ENCODE peak calls at places on chromosomes 2 and 18, in eight cellular contexts. P, S, W, J, I, H, V and L are unnamed samples.

GRCh38 chr2:174184504-174184903 is 63.8 kb downstream of the OLA1 start:
- DNase-seq in J (no peak), W (no peak), V (no peak), P (no peak), I (no peak), H (no peak), S (no peak), L (no peak)

GRCh38 chr2:54456526-54457325 is 599 bp downstream of the SPTBN1 start:
- DNase-seq in V (no peak), S (no peak), W (no peak), P (peak; percentile 50), H (peak; percentile 7), J (peak; percentile 43), I (no peak), L (no peak)

GRCh38 chr2:208545398-208546042 is 138.9 kb downstream of the PTH2R start:
- DNase-seq in H (no peak), S (no peak), I (peak; percentile 53), P (no peak), V (no peak), J (no peak), W (no peak), L (no peak)

GRCh38 chr2:216752855-216753505 is 57.6 kb upstream of the IGFBP5 start:
- DNase-seq in P (no peak), H (no peak), V (no peak), W (no peak), J (no peak), S (no peak), I (no peak), L (no peak)

GRCh38 chr2:102486941-102487702 is 14.1 kb downstream of the SLC9A4 start:
- DNase-seq in P (no peak), H (no peak), W (no peak), J (no peak), I (no peak), S (no peak), V (no peak), L (no peak)

GRCh38 chr18:9696112-9696511 is 12.0 kb upstream of the RAB31 start:
- DNase-seq in J (no peak), I (no peak), H (no peak), S (no peak), P (no peak), W (no peak), V (no peak), L (no peak)

GRCh38 chr2:32355976-32356734 is 668 bp upstream of the BIRC6 start:
- DNase-seq in S (no peak), H (no peak), W (no peak), J (no peak), V (no peak), P (no peak), I (no peak), L (no peak)

GRCh38 chr2:215973111-215973792 is 40.1 kb downstream of the MREG start:
- DNase-seq in J (no peak), S (no peak), W (no peak), P (no peak), H (no peak), I (no peak), V (no peak), L (no peak)

GRCh38 chr2:65450810-65451209 is 18.4 kb upstream of the SPRED2 start:
- DNase-seq in H (no peak), W (no peak), S (no peak), I (peak; percentile 51), V (no peak), J (no peak), P (no peak), L (no peak)

GRCh38 chr18:63924551-63924950 is 16.8 kb downstream of the SERPINB10 start:
- DNase-seq in H (no peak), J (no peak), P (no peak), W (no peak), S (no peak), I (no peak), V (no peak), L (no peak)

GRCh38 chr18:63302647-63303405 is 16.7 kb downstream of the BCL2 start:
- DNase-seq in J (no peak), H (no peak), I (no peak), W (no peak), S (no peak), P (no peak), V (no peak), L (no peak)

GRCh38 chr2:230749111-230749510 is 36.5 kb downstream of the CAB39 start:
- DNase-seq in W (no peak), H (no peak), S (no peak), J (no peak), V (no peak), P (no peak), I (no peak), L (no peak)

GRCh38 chr2:113979172-113980128 is 89.6 kb downstream of the ACTR3 start:
- DNase-seq in P (no peak), V (peak; percentile 6), W (no peak), I (no peak), S (no peak), J (no peak), H (peak; percentile 82), L (no peak)

GRCh38 chr18:48215876-48216638 is 193.1 kb downstream of the ZBTB7C start:
- DNase-seq in S (no peak), W (no peak), H (no peak), J (no peak), V (no peak), I (no peak), P (no peak), L (no peak)

GRCh38 chr2:96526101-96526591 is 10.4 kb upstream of the ARID5A start:
- DNase-seq in H (no peak), J (no peak), S (no peak), V (no peak), I (no peak), W (no peak), P (no peak), L (no peak)

GRCh38 chr18:3715223-3716080 is 265.5 kb downstream of the TGIF1 start:
- DNase-seq in J (no peak), H (no peak), I (no peak), V (no peak), S (no peak), P (no peak), W (no peak), L (no peak)

GRCh38 chr2:85778646-85779364 is 25.0 kb downstream of the ATOH8 start:
- DNase-seq in W (no peak), J (no peak), S (no peak), P (no peak), H (no peak), I (no peak), V (no peak), L (no peak)

GRCh38 chr2:105294046-105294445 is 35.5 kb downstream of the TGFBRAP1 start:
- DNase-seq in I (no peak), P (no peak), J (no peak), W (no peak), H (no peak), S (no peak), V (no peak), L (no peak)

GRCh38 chr2:236365258-236366048 is 101.2 kb upstream of the ASB18 start:
- DNase-seq in W (peak; percentile 2), H (no peak), I (no peak), J (no peak), P (no peak), V (no peak), S (no peak), L (no peak)

GRCh38 chr18:48754993-48755473 is 195.7 kb downstream of the SMAD7 start:
- DNase-seq in W (no peak), S (no peak), V (no peak), P (no peak), H (no peak), I (no peak), J (no peak), L (no peak)

GRCh38 chr2:136154384-136154783 is 36.4 kb upstream of the CXCR4 start:
- DNase-seq in J (no peak), H (no peak), I (no peak), V (no peak), S (no peak), W (no peak), P (no peak), L (no peak)

GRCh38 chr2:200306719-200306968 is 151 bp downstream of the SPATS2L start:
- DNase-seq in J (no peak), H (no peak), W (no peak), V (peak; percentile 2), S (no peak), I (no peak), P (no peak), L (no peak)

GRCh38 chr2:194443926-194444325 is 1213.1 kb upstream of the SLC39A10 start:
- DNase-seq in I (no peak), W (no peak), J (no peak), S (no peak), P (no peak), H (no peak), V (no peak), L (no peak)

GRCh38 chr2:105394951-105395611 is 3.8 kb downstream of the FHL2 start:
- DNase-seq in S (no peak), W (no peak), V (no peak), J (no peak), I (no peak), P (no peak), H (no peak), L (peak; percentile 31)

GRCh38 chr2:42187886-42188285 is 18.7 kb downstream of the EML4 start:
- DNase-seq in H (no peak), P (no peak), J (no peak), W (no peak), V (no peak), I (no peak), S (no peak), L (no peak)

GRCh38 chr2:62785216-62785615 is 79.7 kb downstream of the EHBP1 start:
- DNase-seq in S (no peak), P (no peak), J (no peak), W (no peak), V (no peak), H (no peak), I (no peak), L (no peak)